ENCODE peak calls at places on chromosome 18, in seven cellular contexts. One of them, this sample, is unnamed.

GRCh38 chr18:46099463-46099862 is 1.4 kb upstream of the ATP5F1A start:
- DNase-seq in prostate gland: no peak
- DNase-seq in upper lobe of left lung: no peak
- DNase-seq in adrenal gland: no peak
- DNase-seq in IMR-90: no peak
- DNase-seq in sigmoid colon: no peak
- DNase-seq in suprapubic skin: no peak
- DNase-seq in this sample: peak

GRCh38 chr18:56248613-56249235 is 389.7 kb downstream of the TXNL1 start:
- DNase-seq in adrenal gland: no peak
- DNase-seq in IMR-90: no peak
- DNase-seq in sigmoid colon: no peak
- DNase-seq in suprapubic skin: no peak
- DNase-seq in prostate gland: no peak
- DNase-seq in upper lobe of left lung: no peak
- DNase-seq in this sample: no peak

GRCh38 chr18:1663879-1664705 is 759.4 kb downstream of the ADCYAP1 start:
- DNase-seq in prostate gland: no peak
- DNase-seq in upper lobe of left lung: no peak
- DNase-seq in adrenal gland: peak
- DNase-seq in sigmoid colon: no peak
- DNase-seq in suprapubic skin: peak
- DNase-seq in IMR-90: no peak
- DNase-seq in this sample: no peak

GRCh38 chr18:38611036-38611964 is 1045.7 kb upstream of the CELF4 start:
- DNase-seq in IMR-90: no peak
- DNase-seq in upper lobe of left lung: no peak
- DNase-seq in adrenal gland: no peak
- DNase-seq in sigmoid colon: no peak
- DNase-seq in prostate gland: no peak
- DNase-seq in suprapubic skin: no peak
- DNase-seq in this sample: no peak

GRCh38 chr18:23828426-23828825 is 139.2 kb downstream of the LAMA3 start:
- DNase-seq in IMR-90: peak
- DNase-seq in prostate gland: no peak
- DNase-seq in suprapubic skin: no peak
- DNase-seq in upper lobe of left lung: no peak
- DNase-seq in adrenal gland: no peak
- DNase-seq in sigmoid colon: no peak
- DNase-seq in this sample: no peak

GRCh38 chr18:78901923-78902794 is 77.5 kb upstream of the SALL3 start:
- DNase-seq in upper lobe of left lung: no peak
- DNase-seq in prostate gland: no peak
- DNase-seq in IMR-90: no peak
- DNase-seq in adrenal gland: no peak
- DNase-seq in suprapubic skin: no peak
- DNase-seq in sigmoid colon: no peak
- DNase-seq in this sample: no peak

GRCh38 chr18:39314595-39314994 is 1749.0 kb upstream of the CELF4 start:
- DNase-seq in prostate gland: no peak
- DNase-seq in upper lobe of left lung: no peak
- DNase-seq in adrenal gland: no peak
- DNase-seq in sigmoid colon: no peak
- DNase-seq in IMR-90: no peak
- DNase-seq in suprapubic skin: no peak
- DNase-seq in this sample: no peak

GRCh38 chr18:46555724-46556123 is 101.3 kb downstream of the LOXHD1 start:
- DNase-seq in sigmoid colon: no peak
- DNase-seq in adrenal gland: no peak
- DNase-seq in prostate gland: no peak
- DNase-seq in suprapubic skin: no peak
- DNase-seq in upper lobe of left lung: no peak
- DNase-seq in IMR-90: peak
- DNase-seq in this sample: no peak

GRCh38 chr18:24913507-24914147 is 438.3 kb downstream of the ZNF521 start:
- DNase-seq in prostate gland: no peak
- DNase-seq in IMR-90: no peak
- DNase-seq in adrenal gland: no peak
- DNase-seq in upper lobe of left lung: no peak
- DNase-seq in sigmoid colon: no peak
- DNase-seq in suprapubic skin: no peak
- DNase-seq in this sample: peak

GRCh38 chr18:43539862-43540261 is 262.6 kb upstream of the SYT4 start:
- DNase-seq in suprapubic skin: no peak
- DNase-seq in adrenal gland: no peak
- DNase-seq in sigmoid colon: no peak
- DNase-seq in IMR-90: no peak
- DNase-seq in upper lobe of left lung: no peak
- DNase-seq in prostate gland: no peak
- DNase-seq in this sample: no peak

GRCh38 chr18:23864620-23865019 is 149.9 kb upstream of the TTC39C start:
- DNase-seq in sigmoid colon: no peak
- DNase-seq in adrenal gland: no peak
- DNase-seq in prostate gland: no peak
- DNase-seq in upper lobe of left lung: no peak
- DNase-seq in suprapubic skin: no peak
- DNase-seq in IMR-90: no peak
- DNase-seq in this sample: no peak

GRCh38 chr18:68448736-68449135 is 266.2 kb downstream of the TMX3 start:
- DNase-seq in suprapubic skin: no peak
- DNase-seq in IMR-90: peak
- DNase-seq in adrenal gland: no peak
- DNase-seq in prostate gland: no peak
- DNase-seq in sigmoid colon: no peak
- DNase-seq in upper lobe of left lung: no peak
- DNase-seq in this sample: no peak

GRCh38 chr18:6997802-6998201 is 119.8 kb downstream of the LAMA1 start:
- DNase-seq in upper lobe of left lung: no peak
- DNase-seq in prostate gland: no peak
- DNase-seq in adrenal gland: no peak
- DNase-seq in suprapubic skin: no peak
- DNase-seq in IMR-90: no peak
- DNase-seq in sigmoid colon: no peak
- DNase-seq in this sample: no peak

GRCh38 chr18:75474332-75474731 is 46.8 kb upstream of the SMIM21 start:
- DNase-seq in suprapubic skin: no peak
- DNase-seq in adrenal gland: no peak
- DNase-seq in upper lobe of left lung: no peak
- DNase-seq in sigmoid colon: no peak
- DNase-seq in IMR-90: no peak
- DNase-seq in prostate gland: no peak
- DNase-seq in this sample: no peak

GRCh38 chr18:31680836-31681568 is 3.4 kb downstream of the B4GALT6 start:
- DNase-seq in sigmoid colon: no peak
- DNase-seq in prostate gland: no peak
- DNase-seq in IMR-90: no peak
- DNase-seq in adrenal gland: no peak
- DNase-seq in upper lobe of left lung: no peak
- DNase-seq in suprapubic skin: no peak
- DNase-seq in this sample: no peak

GRCh38 chr18:11553098-11553940 is 56.1 kb upstream of the SLC35G4 start:
- DNase-seq in upper lobe of left lung: no peak
- DNase-seq in prostate gland: peak
- DNase-seq in sigmoid colon: no peak
- DNase-seq in suprapubic skin: no peak
- DNase-seq in IMR-90: peak
- DNase-seq in adrenal gland: no peak
- DNase-seq in this sample: no peak

GRCh38 chr18:48819276-48819675 is 131.5 kb downstream of the SMAD7 start:
- DNase-seq in suprapubic skin: peak
- DNase-seq in IMR-90: no peak
- DNase-seq in sigmoid colon: peak
- DNase-seq in upper lobe of left lung: no peak
- DNase-seq in prostate gland: no peak
- DNase-seq in adrenal gland: peak
- DNase-seq in this sample: no peak

GRCh38 chr18:48640566-48641270 is 101.9 kb downstream of the CTIF start:
- DNase-seq in prostate gland: no peak
- DNase-seq in upper lobe of left lung: no peak
- DNase-seq in suprapubic skin: no peak
- DNase-seq in adrenal gland: no peak
- DNase-seq in IMR-90: peak
- DNase-seq in sigmoid colon: no peak
- DNase-seq in this sample: no peak

GRCh38 chr18:3455938-3456685 is 6.1 kb downstream of the TGIF1 start:
- DNase-seq in upper lobe of left lung: no peak
- DNase-seq in IMR-90: peak
- DNase-seq in adrenal gland: no peak
- DNase-seq in sigmoid colon: no peak
- DNase-seq in suprapubic skin: no peak
- DNase-seq in prostate gland: no peak
- DNase-seq in this sample: no peak

GRCh38 chr18:35158728-35159443 is 81.9 kb upstream of the ZNF397 start:
- DNase-seq in suprapubic skin: no peak
- DNase-seq in adrenal gland: no peak
- DNase-seq in IMR-90: no peak
- DNase-seq in sigmoid colon: no peak
- DNase-seq in upper lobe of left lung: no peak
- DNase-seq in prostate gland: no peak
- DNase-seq in this sample: no peak

GRCh38 chr18:50372743-50373142 is 2.1 kb upstream of the SKA1 start:
- DNase-seq in adrenal gland: no peak
- DNase-seq in upper lobe of left lung: no peak
- DNase-seq in sigmoid colon: no peak
- DNase-seq in IMR-90: no peak
- DNase-seq in prostate gland: no peak
- DNase-seq in suprapubic skin: no peak
- DNase-seq in this sample: no peak

GRCh38 chr18:55407191-55407590 is 180.8 kb downstream of the TCF4 start:
- DNase-seq in sigmoid colon: no peak
- DNase-seq in prostate gland: no peak
- DNase-seq in IMR-90: no peak
- DNase-seq in suprapubic skin: no peak
- DNase-seq in adrenal gland: no peak
- DNase-seq in upper lobe of left lung: no peak
- DNase-seq in this sample: no peak

GRCh38 chr18:45412577-45412976 is 202.7 kb upstream of the SLC14A2 start:
- DNase-seq in IMR-90: no peak
- DNase-seq in upper lobe of left lung: no peak
- DNase-seq in suprapubic skin: no peak
- DNase-seq in adrenal gland: no peak
- DNase-seq in prostate gland: no peak
- DNase-seq in sigmoid colon: no peak
- DNase-seq in this sample: no peak

GRCh38 chr18:7778181-7778580 is 211.1 kb downstream of the PTPRM start:
- DNase-seq in sigmoid colon: no peak
- DNase-seq in prostate gland: no peak
- DNase-seq in suprapubic skin: no peak
- DNase-seq in adrenal gland: peak
- DNase-seq in upper lobe of left lung: no peak
- DNase-seq in IMR-90: peak
- DNase-seq in this sample: no peak

GRCh38 chr18:68267583-68267982 is 447.3 kb downstream of the TMX3 start:
- DNase-seq in sigmoid colon: no peak
- DNase-seq in upper lobe of left lung: no peak
- DNase-seq in suprapubic skin: no peak
- DNase-seq in adrenal gland: no peak
- DNase-seq in IMR-90: peak
- DNase-seq in prostate gland: no peak
- DNase-seq in this sample: no peak

GRCh38 chr18:39486268-39486667 is 1920.7 kb upstream of the CELF4 start:
- DNase-seq in upper lobe of left lung: no peak
- DNase-seq in adrenal gland: no peak
- DNase-seq in IMR-90: no peak
- DNase-seq in suprapubic skin: no peak
- DNase-seq in prostate gland: no peak
- DNase-seq in sigmoid colon: no peak
- DNase-seq in this sample: no peak

GRCh38 chr18:3051718-3052410 is 38.9 kb upstream of the LPIN2 start:
- DNase-seq in upper lobe of left lung: no peak
- DNase-seq in IMR-90: no peak
- DNase-seq in adrenal gland: no peak
- DNase-seq in sigmoid colon: no peak
- DNase-seq in prostate gland: no peak
- DNase-seq in suprapubic skin: no peak
- DNase-seq in this sample: no peak

GRCh38 chr18:9914584-9915290 is 921 bp downstream of the VAPA start:
- DNase-seq in sigmoid colon: peak
- DNase-seq in suprapubic skin: peak
- DNase-seq in upper lobe of left lung: peak
- DNase-seq in adrenal gland: peak
- DNase-seq in IMR-90: peak
- DNase-seq in prostate gland: peak
- DNase-seq in this sample: peak
- TF ChIP-seq POLR2A in sigmoid colon: no peak
- TF ChIP-seq POLR2A in suprapubic skin: no peak
- TF ChIP-seq POLR2A in upper lobe of left lung: no peak
- TF ChIP-seq POLR2A in adrenal gland: peak
- TF ChIP-seq POLR2A in IMR-90: peak
- TF ChIP-seq POLR2A in prostate gland: peak
- TF ChIP-seq POLR2A in this sample: no peak

GRCh38 chr18:63325086-63325686 is 5.6 kb upstream of the BCL2 start:
- DNase-seq in suprapubic skin: no peak
- DNase-seq in upper lobe of left lung: no peak
- DNase-seq in adrenal gland: no peak
- DNase-seq in prostate gland: no peak
- DNase-seq in sigmoid colon: no peak
- DNase-seq in IMR-90: no peak
- DNase-seq in this sample: no peak
- H3K4me3 ChIP-seq in suprapubic skin: no peak
- H3K4me3 ChIP-seq in upper lobe of left lung: no peak
- H3K4me3 ChIP-seq in adrenal gland: no peak
- H3K4me3 ChIP-seq in prostate gland: no peak
- H3K4me3 ChIP-seq in sigmoid colon: no peak
- H3K4me3 ChIP-seq in IMR-90: no peak
- H3K4me3 ChIP-seq in this sample: no peak

DNA sequence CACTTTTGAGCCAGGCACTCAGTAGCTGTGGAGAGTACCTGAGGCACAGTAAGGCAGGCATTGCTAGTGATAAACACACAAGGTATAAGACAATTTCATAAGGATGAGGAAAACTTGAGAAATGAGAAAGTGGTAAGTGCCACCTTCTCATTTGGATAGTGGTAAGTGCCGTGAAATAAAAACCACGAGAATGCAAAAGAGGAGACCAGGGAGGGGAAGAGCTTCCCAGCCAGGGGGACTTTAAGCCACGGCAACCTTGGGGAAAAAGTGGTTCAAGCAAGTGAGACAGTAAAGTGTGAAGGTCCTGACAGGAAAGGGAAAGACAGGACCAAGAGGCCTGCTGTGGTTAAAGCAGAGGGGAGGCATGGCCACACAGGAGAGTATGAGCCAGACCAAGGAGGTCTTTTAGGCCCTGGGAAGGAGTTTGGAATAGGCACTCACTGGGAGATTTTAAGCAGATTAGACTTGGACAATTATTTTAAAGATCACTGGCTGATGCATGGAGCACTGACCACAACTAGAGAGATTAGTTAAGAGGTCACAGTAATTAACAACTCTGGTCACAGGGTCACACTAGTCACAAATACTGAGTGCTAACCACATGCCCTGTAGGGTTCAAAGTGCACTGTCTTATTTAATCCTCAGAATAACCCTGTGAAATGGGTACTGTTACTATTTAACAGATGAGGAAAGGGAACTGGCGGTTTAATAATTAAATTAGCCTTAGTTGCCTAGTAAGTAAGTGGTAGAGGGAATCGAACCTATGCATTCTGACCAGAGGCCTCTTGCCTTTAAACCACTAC is 50.1 kb downstream of the THOC1 start:
- DNase-seq in adrenal gland: no peak
- DNase-seq in sigmoid colon: no peak
- DNase-seq in upper lobe of left lung: no peak
- DNase-seq in suprapubic skin: no peak
- DNase-seq in IMR-90: no peak
- DNase-seq in prostate gland: no peak
- DNase-seq in this sample: no peak
- TF ChIP-seq POLR2A in adrenal gland: no peak
- TF ChIP-seq POLR2A in sigmoid colon: no peak
- TF ChIP-seq POLR2A in upper lobe of left lung: no peak
- TF ChIP-seq POLR2A in suprapubic skin: no peak
- TF ChIP-seq POLR2A in IMR-90: no peak
- TF ChIP-seq POLR2A in prostate gland: no peak
- TF ChIP-seq POLR2A in this sample: no peak

GRCh38 chr18:79964330-79965118 is at the start of gene HSBP1L1:
- DNase-seq in IMR-90: no peak
- DNase-seq in adrenal gland: peak
- DNase-seq in prostate gland: peak
- DNase-seq in suprapubic skin: no peak
- DNase-seq in sigmoid colon: peak
- DNase-seq in upper lobe of left lung: peak
- DNase-seq in this sample: no peak
- H3K4me3 ChIP-seq in IMR-90: peak
- H3K4me3 ChIP-seq in adrenal gland: peak
- H3K4me3 ChIP-seq in prostate gland: peak
- H3K4me3 ChIP-seq in suprapubic skin: peak
- H3K4me3 ChIP-seq in sigmoid colon: peak
- H3K4me3 ChIP-seq in upper lobe of left lung: peak
- H3K4me3 ChIP-seq in this sample: peak